ENCODE peak calls at places on chromosomes 12 and 14, in eight cellular contexts. N, W, U, Y, F, L, O and D are unnamed samples. For H3K36me3, the result is how much of the 10 kb centered on the place peaks cover.

GRCh38 chr14:50829472-50830043 is 1.4 kb downstream of the NIN start:
- DNase-seq in U (no peak), F (no peak), O (no peak), Y (peak), W (no peak), N (peak), L (peak), D (no peak)

GRCh38 chr12:108482717-108483212 is 32.3 kb upstream of the FICD start:
- DNase-seq in F (peak), L (peak), W (peak), O (no peak), U (no peak), Y (no peak), N (no peak), D (no peak)

GRCh38 chr14:42159138-42159537 is 552.5 kb downstream of the LRFN5 start:
- DNase-seq in Y (no peak), N (no peak), U (no peak), W (no peak), O (no peak), F (no peak), L (no peak), D (no peak)

GRCh38 chr12:64004639-64005038 is 160.1 kb downstream of the SRGAP1 start:
- DNase-seq in O (no peak), U (no peak), Y (no peak), F (peak), W (no peak), N (no peak), L (peak), D (no peak)

GRCh38 chr14:68269136-68269535 is 449.6 kb downstream of the RAD51B start:
- DNase-seq in L (peak), U (no peak), F (no peak), O (no peak), W (no peak), N (no peak), Y (no peak), D (no peak)

GRCh38 chr14:54348001-54348611 is 48.7 kb upstream of the CDKN3 start:
- DNase-seq in F (no peak), U (peak), L (peak), N (peak), O (no peak), Y (peak), W (peak), D (peak)

GRCh38 chr12:21264232-21264631 is 70.5 kb downstream of the SLCO1A2 start:
- DNase-seq in F (no peak), N (no peak), L (no peak), U (no peak), W (no peak), O (no peak), Y (no peak), D (no peak)

GRCh38 chr12:16603916-16604575 is 1.9 kb downstream of the LMO3 start:
- DNase-seq in Y (peak), U (no peak), N (peak), F (no peak), W (no peak), L (no peak), O (no peak), D (no peak)

GRCh38 chr12:124734224-124734788 is 129.4 kb downstream of the SCARB1 start:
- DNase-seq in N (peak), L (no peak), W (peak), F (no peak), U (no peak), Y (peak), O (no peak), D (no peak)

GRCh38 chr14:98578204-98578603 is 693.8 kb downstream of the BCL11B start:
- DNase-seq in Y (no peak), W (no peak), O (no peak), U (no peak), N (no peak), F (peak), L (peak), D (no peak)

GRCh38 chr12:10331642-10332239 is 24.1 kb downstream of the KLRD1 start:
- DNase-seq in L (peak), Y (peak), O (no peak), W (peak), U (no peak), N (peak), F (peak), D (peak)

DNA sequence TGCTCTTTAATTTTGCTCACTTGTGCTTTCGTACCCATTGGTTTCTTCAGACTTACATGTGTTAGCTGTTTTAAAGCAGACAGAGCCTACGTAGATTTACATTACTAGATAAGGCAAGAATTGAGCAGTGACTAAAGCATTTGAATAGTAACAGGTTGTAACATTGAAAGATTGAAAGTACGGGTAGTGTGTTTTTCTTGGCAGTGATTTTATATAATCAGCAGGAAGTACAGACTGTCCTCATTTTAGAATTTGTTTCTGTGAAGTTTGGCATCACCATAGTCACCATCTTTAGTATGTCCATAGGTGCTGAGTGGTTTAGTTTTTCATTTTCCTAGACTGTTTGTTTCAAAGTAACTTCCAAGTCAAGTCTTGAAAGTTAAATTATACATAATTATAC is 14.0 kb downstream of the RTRAF start:
- DNase-seq in L (no peak), Y (no peak), F (peak), O (no peak), U (no peak), W (no peak), N (no peak), D (no peak)
- H3K36me3 ChIP-seq in L (half or more), Y (half or more), F (half or more), O (half or more), U (under half), W (half or more), N (under half), D (half or more)

GRCh38 chr12:57178213-57178612 is 30.8 kb upstream of the LRP1-AS start:
- DNase-seq in U (no peak), N (no peak), Y (no peak), L (no peak), O (no peak), W (no peak), F (no peak), D (no peak)
- H3K36me3 ChIP-seq in U (under half), N (half or more), Y (under half), L (half or more), O (half or more), W (under half), F (under half), D (under half)

GRCh38 chr14:63378444-63378843 is 59.7 kb upstream of the GPHB5 start:
- DNase-seq in W (no peak), Y (no peak), U (no peak), L (no peak), N (no peak), F (no peak), O (no peak), D (no peak)

GRCh38 chr14:63387691-63388090 is 69.0 kb upstream of the GPHB5 start:
- DNase-seq in W (no peak), L (no peak), F (no peak), Y (no peak), O (no peak), U (no peak), N (no peak), D (no peak)

GRCh38 chr14:63388766-63389431 is 70.2 kb upstream of the GPHB5 start:
- DNase-seq in N (peak), O (peak), F (peak), L (peak), Y (peak), W (peak), U (peak), D (peak)

GRCh38 chr14:63383776-63384367 is 65.1 kb upstream of the GPHB5 start:
- DNase-seq in Y (no peak), W (no peak), F (no peak), O (no peak), N (no peak), L (no peak), U (no peak), D (no peak)
- H3K36me3 ChIP-seq in Y (under half), W (under half), F (under half), O (half or more), N (under half), L (under half), U (under half), D (under half)

GRCh38 chr12:12823308-12823707 is 10.2 kb downstream of the DDX47 start:
- DNase-seq in F (peak), L (peak), W (no peak), Y (no peak), U (no peak), O (no peak), N (no peak), D (no peak)
- H3K36me3 ChIP-seq in F (half or more), L (half or more), W (half or more), Y (under half), U (under half), O (half or more), N (under half), D (half or more)

GRCh38 chr12:57530396-57531142 is 7.9 kb downstream of the MBD6 start:
- DNase-seq in L (no peak), N (no peak), W (no peak), U (no peak), O (no peak), F (no peak), Y (no peak), D (no peak)
- H3K36me3 ChIP-seq in L (half or more), N (under half), W (half or more), U (under half), O (half or more), F (half or more), Y (under half), D (under half)

GRCh38 chr12:13218641-13219040 is 22.1 kb downstream of the EMP1 start:
- DNase-seq in W (no peak), Y (no peak), U (no peak), L (peak), N (no peak), O (no peak), F (no peak), D (no peak)
- H3K36me3 ChIP-seq in W (under half), Y (under half), U (under half), L (under half), N (under half), O (under half), F (under half), D (under half)

GRCh38 chr12:101375573-101375972 is 32.0 kb downstream of the ARL1 start:
- DNase-seq in L (no peak), U (no peak), F (no peak), N (no peak), W (no peak), Y (no peak), O (no peak), D (no peak)

DNA sequence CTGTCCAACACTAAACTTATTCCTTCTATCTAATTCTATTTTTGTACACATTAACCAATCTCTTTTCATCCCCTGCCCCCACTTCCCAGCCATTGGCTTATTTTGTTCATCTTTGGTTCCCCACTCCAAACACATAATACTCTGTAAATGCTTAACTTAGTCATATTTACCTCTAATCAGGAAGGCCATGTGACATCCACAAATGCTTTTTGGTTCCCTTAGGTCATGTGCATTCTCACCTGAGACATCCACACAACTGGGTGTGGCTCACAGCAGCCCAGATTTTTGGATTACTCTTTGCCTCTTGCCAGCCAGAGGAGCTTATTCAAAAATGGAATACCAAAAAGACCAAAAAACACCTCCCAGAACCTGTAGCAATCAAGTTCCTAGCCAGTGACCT is 28.4 kb downstream of the ARL1 start:
- DNase-seq in Y (no peak), U (no peak), N (no peak), L (no peak), W (no peak), O (no peak), F (no peak), D (no peak)
- H3K36me3 ChIP-seq in Y (under half), U (under half), N (under half), L (half or more), W (half or more), O (half or more), F (under half), D (half or more)